ENCODE peak calls at places on chromosomes 12 and 14, in seven cellular contexts. Y, J, T, N, X, G and V are unnamed samples.

GRCh38 chr14:70808402-70809237 is 693 bp downstream of the MAP3K9 start:
- DNase-seq in Y (peak; percentile 44), J (peak; percentile 68), T (peak; percentile 39), N (peak; percentile 88), X (peak; percentile 51), G (peak; percentile 71), V (no peak)

GRCh38 chr12:119229837-119230236 is 51.1 kb downstream of the HSPB8 start:
- DNase-seq in Y (peak; percentile 84), J (peak; percentile 24), T (no peak), N (peak; percentile 45), X (peak; percentile 71), G (peak; percentile 91), V (peak; percentile 14)

GRCh38 chr12:6632026-6632978 is 3.5 kb downstream of the LPAR5 start:
- DNase-seq in Y (no peak), J (peak; percentile 71), T (no peak), N (peak; percentile 94), X (no peak), G (no peak), V (no peak)

GRCh38 chr12:80937391-80938238 is at the start of gene LIN7A:
- DNase-seq in Y (peak; percentile 12), J (peak; percentile 17), T (peak; percentile 27), N (no peak), X (peak; percentile 43), G (peak; percentile 68), V (peak; percentile 44)

GRCh38 chr12:58969227-58969626 is 48.9 kb upstream of the LRIG3 start:
- DNase-seq in Y (no peak), J (no peak), T (no peak), N (no peak), X (no peak), G (no peak), V (no peak)

GRCh38 chr12:46553266-46553665 is 180.7 kb upstream of the SLC38A2 start:
- DNase-seq in Y (peak; percentile 52), J (no peak), T (no peak), N (no peak), X (no peak), G (no peak), V (peak; percentile 62)

GRCh38 chr14:68703093-68703492 is 89.8 kb downstream of the ZFP36L1 start:
- DNase-seq in Y (peak; percentile 71), J (no peak), T (no peak), N (no peak), X (no peak), G (no peak), V (peak; percentile 78)

GRCh38 chr12:50786498-50787231 is 22.8 kb downstream of the ATF1 start:
- DNase-seq in Y (peak; percentile 84), J (no peak), T (no peak), N (no peak), X (no peak), G (peak; percentile 14), V (peak; percentile 98)

GRCh38 chr14:103558071-103558882 is 4.2 kb downstream of the BAG5 start:
- DNase-seq in Y (no peak), J (peak; percentile 16), T (no peak), N (no peak), X (no peak), G (no peak), V (peak; percentile 71)

GRCh38 chr14:35480119-35480769 is 53.7 kb upstream of the INSM2 start:
- DNase-seq in Y (no peak), J (no peak), T (no peak), N (no peak), X (no peak), G (no peak), V (peak; percentile 22)

GRCh38 chr14:54451178-54451601 is 10.0 kb upstream of the CNIH1 start:
- DNase-seq in Y (no peak), J (no peak), T (no peak), N (no peak), X (no peak), G (no peak), V (no peak)
- H3K27ac ChIP-seq in Y (no peak overlapping the region), J (no peak overlapping the region), T (no peak overlapping the region), N (no peak overlapping the region), X (no peak overlapping the region), G (no peak overlapping the region), V (no peak overlapping the region)

GRCh38 chr12:99920561-99920960 is 64.2 kb downstream of the ANKS1B start:
- DNase-seq in Y (no peak), J (no peak), T (no peak), N (no peak), X (no peak), G (peak; percentile 27), V (no peak)
- H3K27ac ChIP-seq in Y (no peak overlapping the region), J (no peak overlapping the region), T (no peak overlapping the region), N (no peak overlapping the region), X (no peak overlapping the region), G (no peak overlapping the region), V (no peak overlapping the region)

GRCh38 chr14:79629891-79630560 is 581.3 kb downstream of the DIO2 start:
- DNase-seq in Y (no peak), J (no peak), T (no peak), N (no peak), X (no peak), G (no peak), V (no peak)
- H3K27ac ChIP-seq in Y (peak overlapping the region; percentile 29), J (no peak overlapping the region), T (no peak overlapping the region), N (no peak overlapping the region), X (no peak overlapping the region), G (no peak overlapping the region), V (no peak overlapping the region)

DNA sequence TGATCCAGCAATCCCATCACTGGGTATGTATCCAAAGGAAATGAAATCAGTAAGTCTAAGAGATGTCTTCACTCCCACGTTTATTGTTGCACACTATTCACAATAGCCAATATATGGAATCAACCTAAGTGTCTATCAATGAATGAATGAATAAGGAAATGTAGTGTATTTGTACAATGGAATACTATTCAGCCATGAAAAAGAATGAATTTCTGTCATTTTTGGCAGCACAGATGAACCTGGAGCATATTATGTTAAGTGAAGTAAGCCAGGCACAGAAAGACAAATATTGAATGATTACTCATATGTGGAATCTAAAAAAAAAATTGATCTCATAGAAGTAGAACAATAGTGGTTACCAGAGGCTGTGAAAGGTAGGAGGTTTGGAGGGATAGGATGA is 30.6 kb upstream of the RFX4 start:
- DNase-seq in Y (no peak), J (no peak), T (no peak), N (no peak), X (no peak), G (no peak), V (no peak)
- H3K27ac ChIP-seq in Y (no peak overlapping the region), J (no peak overlapping the region), T (no peak overlapping the region), N (no peak overlapping the region), X (no peak overlapping the region), G (no peak overlapping the region), V (no peak overlapping the region)

DNA sequence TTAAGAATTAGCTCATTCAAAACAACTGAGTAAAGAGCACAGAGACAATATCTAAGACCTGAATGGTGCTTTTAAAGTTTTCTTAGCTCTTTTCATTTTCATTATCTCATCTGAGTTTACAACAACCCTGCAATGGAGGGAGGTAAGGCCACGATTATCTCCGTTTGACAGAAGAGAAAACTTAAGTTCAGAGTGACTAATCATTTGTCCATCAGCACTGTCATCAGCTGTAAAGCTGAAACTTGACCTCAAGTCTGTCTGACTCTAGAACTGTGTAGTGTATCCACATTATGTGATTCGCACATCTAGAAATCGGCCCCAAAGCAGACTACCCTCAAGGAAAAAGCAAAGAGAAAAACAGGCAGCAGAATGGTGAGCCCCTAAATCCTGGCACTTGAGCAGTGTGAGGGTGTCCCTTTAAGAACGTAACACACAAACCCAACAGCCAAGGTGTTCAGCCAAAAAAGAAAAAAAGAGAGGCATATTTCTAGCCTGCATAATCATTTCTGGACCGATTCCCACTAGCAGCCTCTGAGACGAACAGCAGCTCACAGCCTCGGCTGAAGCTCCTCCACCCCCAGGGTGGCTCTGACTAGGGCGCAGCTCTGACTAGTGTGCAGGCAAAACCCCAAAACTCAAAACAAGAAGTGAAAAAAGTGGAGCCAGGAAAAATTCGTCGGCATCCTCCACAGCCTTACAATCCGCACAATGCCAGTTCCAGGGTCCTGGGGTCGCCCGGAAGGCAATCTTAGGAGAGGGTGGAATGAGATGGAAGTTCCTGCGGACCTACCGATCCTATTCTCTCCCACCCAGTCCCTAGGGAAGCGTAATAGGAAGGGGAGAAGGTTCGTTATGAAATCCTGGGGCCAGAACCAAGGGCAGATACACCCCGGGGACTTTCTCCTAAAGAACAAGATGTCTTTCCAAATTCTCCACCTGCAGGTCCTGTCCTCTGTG is 1.5 kb downstream of the STXBP6 start:
- DNase-seq in Y (no peak), J (peak; percentile 46), T (peak; percentile 34), N (no peak), X (no peak), G (peak; percentile 30), V (peak; percentile 81)
- H3K27ac ChIP-seq in Y (no peak overlapping the region), J (peak overlapping the region; percentile 65), T (peak overlapping the region; percentile 82), N (no peak overlapping the region), X (no peak overlapping the region), G (no peak overlapping the region), V (no peak overlapping the region)

GRCh38 chr14:55274144-55274543 is 2.9 kb downstream of the FBXO34 start:
- DNase-seq in Y (no peak), J (no peak), T (no peak), N (no peak), X (no peak), G (no peak), V (no peak)

GRCh38 chr14:55271572-55272414 is 572 bp downstream of the FBXO34 start:
- DNase-seq in Y (peak; percentile 98), J (peak; percentile 80), T (peak; percentile 68), N (peak; percentile 94), X (peak; percentile 52), G (peak; percentile 71), V (peak; percentile 74)

GRCh38 chr14:55272415-55272786 is 1.2 kb downstream of the FBXO34 start:
- DNase-seq in Y (no peak), J (no peak), T (no peak), N (peak; percentile 67), X (no peak), G (no peak), V (no peak)

GRCh38 chr14:55274760-55275159 is 3.5 kb downstream of the FBXO34 start:
- DNase-seq in Y (no peak), J (no peak), T (no peak), N (no peak), X (no peak), G (no peak), V (peak; percentile 90)

DNA sequence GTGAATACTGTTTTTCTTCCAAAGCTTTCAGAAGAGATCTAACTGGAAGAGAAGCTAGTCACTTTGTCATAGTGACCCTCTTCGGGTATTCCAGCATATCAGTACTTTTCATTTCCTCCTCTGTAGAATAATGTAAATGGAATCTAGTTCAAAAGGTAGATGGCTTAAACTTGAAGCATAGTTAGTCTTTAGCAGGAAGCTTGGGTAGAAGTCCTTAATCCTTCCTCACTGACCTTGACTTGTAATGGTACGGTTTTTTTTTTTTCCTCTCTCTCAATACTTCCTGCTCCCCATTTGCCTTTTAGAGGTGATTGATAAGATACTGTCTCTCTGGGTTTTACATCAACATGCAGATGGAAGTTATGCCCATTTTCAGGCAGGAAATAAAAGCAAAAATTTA is 1.7 kb downstream of the FBXO34 start:
- DNase-seq in Y (no peak), J (no peak), T (no peak), N (peak; percentile 52), X (no peak), G (no peak), V (no peak)
- H3K27ac ChIP-seq in Y (no peak overlapping the region), J (peak overlapping the region; percentile 89), T (peak overlapping the region; percentile 96), N (peak overlapping the region; percentile 48), X (no peak overlapping the region), G (no peak overlapping the region), V (no peak overlapping the region)